ENCODE peak calls at places on chromosomes 2 and 18, in eight cellular contexts. J is kidney, T is lower leg skin, B is A549, Y is right atrium auricular region, P is tibial nerve, N is nephron progenitor cell, A is tibial artery. K is an unnamed sample.
A peak's percentile ranks its signal among the peaks of the same experiment; 100 is the strongest.

GRCh38 chr18:10401489-10401888 is 52.9 kb upstream of the APCDD1 start:
- DNase-seq in J (peak; percentile 74), T (no peak), B (no peak), Y (no peak), P (no peak), N (peak; percentile 38), A (no peak), K (no peak)

GRCh38 chr2:48140586-48140985 is 234.3 kb upstream of the FBXO11 start:
- DNase-seq in J (no peak), T (no peak), B (no peak), Y (no peak), P (no peak), N (no peak), A (no peak), K (no peak)

GRCh38 chr2:30686000-30686399 is 121.2 kb downstream of the CAPN13 start:
- DNase-seq in J (no peak), T (peak; percentile 4), B (peak; percentile 55), Y (peak; percentile 9), P (no peak), N (peak; percentile 30), A (no peak), K (peak; percentile 15)

GRCh38 chr2:224022474-224022873 is 16.6 kb downstream of the SERPINE2 start:
- DNase-seq in J (no peak), T (no peak), B (no peak), Y (no peak), P (no peak), N (no peak), A (no peak), K (no peak)

GRCh38 chr2:178005756-178006155 is 66.8 kb downstream of the PDE11A start:
- DNase-seq in J (no peak), T (no peak), B (no peak), Y (no peak), P (no peak), N (no peak), A (no peak), K (no peak)

GRCh38 chr2:209426432-209426831 is 2.6 kb downstream of the MAP2 start:
- DNase-seq in J (no peak), T (no peak), B (peak; percentile 56), Y (no peak), P (no peak), N (no peak), A (no peak), K (no peak)

GRCh38 chr18:41331661-41332060 is 623.4 kb upstream of the PIK3C3 start:
- DNase-seq in J (no peak), T (no peak), B (no peak), Y (no peak), P (no peak), N (no peak), A (no peak), K (no peak)

GRCh38 chr2:113877651-113878594 is 12.0 kb upstream of the ACTR3 start:
- DNase-seq in J (no peak), T (no peak), B (peak; percentile 40), Y (no peak), P (no peak), N (no peak), A (no peak), K (no peak)

GRCh38 chr2:12202702-12203101 is 456.3 kb downstream of the LPIN1 start:
- DNase-seq in J (no peak), T (no peak), B (no peak), Y (no peak), P (peak; percentile 13), N (no peak), A (no peak), K (no peak)

GRCh38 chr18:3397031-3397750 is 52.8 kb upstream of the TGIF1 start:
- DNase-seq in J (no peak), T (no peak), B (no peak), Y (no peak), P (no peak), N (no peak), A (no peak), K (no peak)

GRCh38 chr2:84865181-84865783 is 15.6 kb downstream of the TRABD2A start:
- DNase-seq in J (no peak), T (peak; percentile 34), B (peak; percentile 52), Y (no peak), P (no peak), N (no peak), A (no peak), K (no peak)
- TF ChIP-seq CTCF in J (peak; percentile 12), T (no peak), B (peak; percentile 79), Y (no peak), P (peak; percentile 19), N (no peak), A (no peak), K (no peak)

GRCh38 chr2:181438298-181438697 is 18.9 kb upstream of the ITGA4 start:
- DNase-seq in J (no peak), T (no peak), B (peak; percentile 12), Y (no peak), P (no peak), N (no peak), A (no peak), K (no peak)
- TF ChIP-seq CTCF in J (no peak), T (no peak), B (peak; percentile 7), Y (no peak), P (no peak), N (peak; percentile 22), A (no peak), K (no peak)

GRCh38 chr2:47086054-47086471 is 69.0 kb downstream of the STPG4 start:
- DNase-seq in J (no peak), T (peak; percentile 35), B (no peak), Y (no peak), P (no peak), N (no peak), A (no peak), K (no peak)

GRCh38 chr2:47087051-47087450 is 68.1 kb downstream of the STPG4 start:
- DNase-seq in J (no peak), T (no peak), B (no peak), Y (no peak), P (no peak), N (no peak), A (no peak), K (no peak)

GRCh38 chr2:47086571-47086970 is 68.5 kb downstream of the STPG4 start:
- DNase-seq in J (peak; percentile 84), T (no peak), B (no peak), Y (no peak), P (no peak), N (no peak), A (no peak), K (no peak)

GRCh38 chr2:47089083-47089464 is 66.0 kb downstream of the STPG4 start:
- DNase-seq in J (no peak), T (no peak), B (peak; percentile 79), Y (no peak), P (no peak), N (no peak), A (no peak), K (no peak)

DNA sequence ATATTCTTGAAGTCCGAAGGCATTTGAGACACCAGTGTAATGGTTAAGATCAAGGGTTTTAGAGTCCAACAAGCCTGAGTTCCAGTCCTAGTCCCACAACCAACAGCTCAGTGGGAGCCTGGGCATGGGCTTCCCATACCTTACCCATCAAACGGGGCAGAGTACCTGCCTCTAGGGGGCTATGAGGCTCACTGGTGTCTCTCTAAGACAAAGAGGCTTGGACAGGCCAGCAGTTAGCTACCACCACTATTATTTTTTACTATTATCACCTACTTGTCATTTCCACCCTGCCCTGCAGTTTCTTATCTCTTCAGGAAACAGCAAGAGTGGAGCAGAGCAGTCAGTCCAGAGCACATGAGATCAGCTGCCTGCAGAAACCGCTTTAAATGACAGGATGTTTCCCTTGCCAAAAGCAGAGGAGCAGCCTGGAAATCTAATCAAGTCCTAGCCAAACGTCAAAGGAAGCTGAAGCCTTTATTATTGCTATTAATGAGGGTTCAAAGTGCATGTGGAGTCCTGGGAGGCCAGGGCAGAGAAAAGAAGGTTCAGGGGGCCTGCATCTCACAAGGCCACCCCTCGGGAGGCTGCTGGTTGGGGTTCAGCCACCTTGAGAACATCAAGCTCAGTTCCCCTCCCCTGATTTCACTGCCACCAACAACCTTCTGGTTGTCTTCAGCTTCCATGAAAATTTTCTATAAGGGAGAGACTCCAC is 66.6 kb downstream of the STPG4 start:
- DNase-seq in J (no peak), T (no peak), B (no peak), Y (no peak), P (no peak), N (no peak), A (no peak), K (no peak)
- TF ChIP-seq CTCF in J (no peak), T (no peak), B (no peak), Y (no peak), P (peak; percentile 14), N (no peak), A (no peak), K (no peak)

GRCh38 chr2:205563646-205564045 is 118.7 kb upstream of the NRP2 start:
- DNase-seq in J (no peak), T (no peak), B (peak; percentile 37), Y (no peak), P (peak; percentile 18), N (no peak), A (no peak), K (no peak)
- TF ChIP-seq CTCF in J (peak; percentile 28), T (no peak), B (peak; percentile 29), Y (peak; percentile 13), P (no peak), N (peak; percentile 32), A (peak; percentile 12), K (peak; percentile 52)

DNA sequence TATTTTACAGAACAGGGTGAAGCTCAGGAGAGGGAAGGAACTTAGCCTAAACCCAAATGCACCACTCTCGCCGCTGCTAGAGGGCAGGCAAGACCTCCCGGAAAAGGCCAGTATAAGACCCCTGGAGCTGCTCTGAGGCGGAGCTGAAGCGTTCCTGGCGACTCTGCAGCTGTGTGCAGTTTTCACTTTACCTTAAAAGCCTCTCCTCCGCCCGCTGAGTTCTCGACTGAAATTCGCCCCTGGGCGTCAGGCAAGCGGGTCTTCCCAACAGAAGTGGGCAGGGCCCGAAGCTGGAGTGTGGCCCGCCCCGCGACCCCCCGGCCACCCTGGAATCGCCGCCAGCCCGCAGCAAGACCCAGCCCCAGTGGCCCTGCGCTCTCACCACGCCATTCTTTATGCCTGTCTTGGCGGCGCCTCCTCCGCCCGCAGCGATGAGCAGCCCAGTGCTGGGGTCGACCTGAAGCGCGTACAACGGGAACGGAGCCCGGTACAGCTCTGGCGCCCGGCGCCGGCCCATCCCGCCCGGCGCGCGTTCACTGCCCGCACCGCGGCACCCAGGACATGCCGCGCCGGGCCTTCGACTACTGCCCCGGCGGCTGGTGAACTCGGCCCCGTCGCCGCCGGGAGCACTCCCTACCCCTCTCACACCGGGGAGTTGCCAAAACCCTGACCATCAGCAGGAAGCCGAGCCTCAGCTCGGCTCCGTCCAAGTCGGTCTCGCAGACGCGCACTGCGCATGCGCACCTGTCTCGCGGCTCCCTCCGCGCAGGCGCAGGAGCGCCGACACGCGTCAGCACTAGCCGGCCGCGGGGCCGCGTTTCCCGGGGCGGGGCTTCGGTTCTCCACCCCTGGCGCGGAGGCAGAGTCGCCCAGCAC is at the start of gene PREB:
- DNase-seq in J (peak; percentile 99), T (peak; percentile 93), B (peak; percentile 96), Y (peak; percentile 96), P (peak; percentile 85), N (peak; percentile 99), A (peak; percentile 97), K (peak; percentile 99)
- TF ChIP-seq CTCF in J (no peak), T (no peak), B (no peak), Y (no peak), P (no peak), N (no peak), A (peak; percentile 7), K (peak; percentile 32)